ENCODE peak calls at places on chromosomes 4 and X, in nine cellular contexts. L is uterus, V is cardiac muscle cell, R is fibroblast of lung, Q is mucosa of descending colon, U is Peyer's patch, O is GM23338, P is heart left ventricle, H is transverse colon. Y is an unnamed sample.

GRCh38 chr4:99087887-99088484 is 602 bp downstream of the ADH5 start:
- DNase-seq in O (peak; percentile 57), R (peak; percentile 94), P (peak; percentile 71), H (peak; percentile 69), Q (no peak), U (no peak), L (peak; percentile 74), V (peak; percentile 91), Y (peak; percentile 27)

GRCh38 chr4:86963697-86964096 is 28.9 kb downstream of the AFF1 start:
- DNase-seq in O (no peak), Q (no peak), H (no peak), R (no peak), U (no peak), P (no peak), L (no peak), V (no peak), Y (no peak)

GRCh38 chr4:2458546-2459491 is 10.1 kb upstream of the RNF4 start:
- DNase-seq in L (no peak), H (no peak), V (no peak), U (peak; percentile 47), P (no peak), Q (no peak), O (no peak), R (no peak), Y (peak; percentile 53)

GRCh38 chr4:26141916-26142638 is 178.7 kb upstream of the RBPJ start:
- DNase-seq in V (peak; percentile 25), Q (no peak), R (peak; percentile 98), L (no peak), P (no peak), H (peak; percentile 54), U (no peak), O (no peak), Y (no peak)

GRCh38 chr4:147786031-147786430 is 54.1 kb downstream of the ARHGAP10 start:
- DNase-seq in L (no peak), O (no peak), U (no peak), R (no peak), Q (no peak), H (no peak), V (no peak), P (no peak), Y (no peak)

GRCh38 chr4:143188325-143189088 is 3.8 kb downstream of the USP38 start:
- DNase-seq in P (no peak), Q (no peak), R (no peak), H (no peak), U (no peak), O (no peak), L (no peak), V (no peak), Y (no peak)

GRCh38 chrX:9668537-9668936 is 97.1 kb downstream of the GPR143 start:
- DNase-seq in U (no peak), R (peak; percentile 43), V (peak; percentile 51), P (no peak), O (no peak), Q (no peak), L (no peak), H (no peak), Y (no peak)

GRCh38 chr4:72531768-72532290 is 37.2 kb downstream of the ADAMTS3 start:
- DNase-seq in H (no peak), V (no peak), O (no peak), Q (no peak), P (no peak), U (no peak), R (no peak), L (no peak), Y (no peak)

GRCh38 chrX:136021160-136021559 is 35.9 kb downstream of the SLC9A6 start:
- DNase-seq in L (no peak), P (no peak), U (no peak), V (no peak), O (no peak), Q (no peak), R (no peak), H (no peak), Y (no peak)

GRCh38 chr4:108029321-108029720 is 39.6 kb downstream of the HADH start:
- DNase-seq in P (no peak), L (no peak), U (no peak), V (no peak), H (no peak), Q (no peak), O (no peak), R (no peak), Y (no peak)

GRCh38 chr4:158938462-158939044 is 164.3 kb upstream of the RAPGEF2 start:
- DNase-seq in U (no peak), O (peak; percentile 17), H (no peak), L (no peak), Q (no peak), P (no peak), V (peak; percentile 15), R (peak; percentile 69), Y (no peak)

GRCh38 chr4:21177092-21177491 is 476.8 kb downstream of the PACRGL start:
- DNase-seq in V (no peak), R (no peak), L (no peak), U (no peak), H (no peak), O (no peak), Q (no peak), P (no peak), Y (no peak)

GRCh38 chr4:106063009-106063408 is 167.7 kb downstream of the NPNT start:
- DNase-seq in H (no peak), V (peak; percentile 50), R (no peak), Q (no peak), U (no peak), O (no peak), L (no peak), P (no peak), Y (no peak)

GRCh38 chr4:56871357-56871993 is 36.2 kb upstream of the REST start:
- DNase-seq in Q (no peak), V (peak; percentile 48), H (no peak), L (no peak), O (peak; percentile 59), U (no peak), P (no peak), R (peak; percentile 19), Y (peak; percentile 24)

GRCh38 chr4:39036172-39036571 is 4.0 kb upstream of the TMEM156 start:
- DNase-seq in L (no peak), Q (no peak), O (no peak), H (no peak), R (peak; percentile 61), V (peak; percentile 42), P (no peak), U (no peak), Y (no peak)

GRCh38 chr4:150387983-150388382 is 194.0 kb upstream of the MAB21L2 start:
- DNase-seq in L (no peak), U (no peak), H (no peak), P (no peak), V (no peak), R (no peak), Q (no peak), O (no peak), Y (no peak)

GRCh38 chr4:70023218-70023617 is 5.0 kb upstream of the HTN3 start:
- DNase-seq in V (no peak), R (no peak), P (no peak), H (no peak), L (no peak), Q (no peak), U (no peak), O (no peak), Y (no peak)

GRCh38 chr4:45004847-45005565 is 278.6 kb upstream of the GNPDA2 start:
- DNase-seq in Q (no peak), U (no peak), R (no peak), V (peak; percentile 20), P (no peak), O (no peak), H (no peak), L (no peak), Y (no peak)

GRCh38 chrX:47637546-47638195 is 7.9 kb upstream of the CFP start:
- DNase-seq in H (peak; percentile 28), U (no peak), P (no peak), L (no peak), Q (peak; percentile 59), V (peak; percentile 20), R (no peak), O (peak; percentile 72), Y (no peak)
- H3K36me3 ChIP-seq in H (no peaks in the 10 kb centered on the region), U (no peaks in the 10 kb centered on the region), P (peaks cover 50% of the 10 kb centered on the region), L (no peaks in the 10 kb centered on the region), Q (no peaks in the 10 kb centered on the region), V (peaks cover 12% of the 10 kb centered on the region), R (peaks cover 8% of the 10 kb centered on the region), O (peaks cover 8% of the 10 kb centered on the region), Y (peaks cover 20% of the 10 kb centered on the region)

GRCh38 chr4:119785963-119786362 is 157.4 kb upstream of the PDE5A start:
- DNase-seq in R (peak; percentile 52), Q (no peak), V (peak; percentile 32), H (peak; percentile 34), P (no peak), U (no peak), O (peak; percentile 58), L (no peak), Y (no peak)
- TF ChIP-seq CTCF in R (peak; percentile 7), Q (no peak), V (peak; percentile 21), H (peak; percentile 38), P (peak; percentile 49), U (peak; percentile 57), O (peak; percentile 87), L (no peak), Y (no peak)

GRCh38 chr4:912548-913279 is 19.4 kb downstream of the GAK start:
- DNase-seq in V (no peak), Q (peak; percentile 46), L (no peak), P (no peak), U (peak; percentile 54), H (peak; percentile 34), R (no peak), O (no peak), Y (no peak)

GRCh38 chr4:915041-915474 is 17.1 kb downstream of the GAK start:
- DNase-seq in U (peak; percentile 37), V (no peak), Q (peak; percentile 9), P (no peak), H (peak; percentile 7), O (no peak), R (no peak), L (no peak), Y (no peak)

GRCh38 chr4:914531-914930 is 17.6 kb downstream of the GAK start:
- DNase-seq in O (no peak), P (no peak), V (no peak), R (no peak), U (peak; percentile 34), H (no peak), Q (peak; percentile 12), L (no peak), Y (no peak)

GRCh38 chr4:911871-912490 is 20.1 kb downstream of the GAK start:
- DNase-seq in H (peak; percentile 22), L (no peak), U (peak; percentile 64), O (no peak), R (no peak), V (no peak), P (peak; percentile 37), Q (peak; percentile 34), Y (no peak)

DNA sequence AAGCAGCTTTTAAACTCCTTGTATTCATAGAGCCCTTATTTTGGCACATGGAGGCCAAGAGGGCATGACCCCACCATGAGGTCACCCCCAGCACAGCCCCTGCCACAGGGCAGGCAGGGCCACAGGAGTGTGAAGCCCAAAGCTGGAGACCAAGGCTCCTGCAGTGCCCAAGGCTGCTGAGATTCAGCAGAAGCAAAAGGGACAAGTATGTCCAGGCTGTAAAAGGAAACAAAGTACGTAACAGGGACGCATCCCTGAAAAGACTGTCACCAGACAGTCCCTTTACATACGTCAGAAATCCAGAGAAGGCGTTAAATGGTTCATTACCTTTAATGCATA is 18.9 kb downstream of the GAK start:
- DNase-seq in L (no peak), O (no peak), R (no peak), V (no peak), H (no peak), P (no peak), Q (peak; percentile 13), U (peak; percentile 29), Y (no peak)
- H3K4me3 ChIP-seq in L (no peak overlapping the region), O (no peak overlapping the region), R (no peak overlapping the region), V (no peak overlapping the region), H (no peak overlapping the region), P (no peak overlapping the region), Q (no peak overlapping the region), U (no peak overlapping the region), Y (no peak overlapping the region)

GRCh38 chr4:5678977-5679376 is 29.4 kb downstream of the EVC2 start:
- DNase-seq in R (peak; percentile 10), H (no peak), V (no peak), L (no peak), O (no peak), Q (no peak), U (no peak), P (no peak), Y (no peak)
- H3K36me3 ChIP-seq in R (peaks cover 13% of the 10 kb centered on the region), H (no peaks in the 10 kb centered on the region), V (no peaks in the 10 kb centered on the region), L (no peaks in the 10 kb centered on the region), O (peaks cover 5% of the 10 kb centered on the region), Q (no peaks in the 10 kb centered on the region), U (no peaks in the 10 kb centered on the region), P (peaks cover 27% of the 10 kb centered on the region), Y (no peaks in the 10 kb centered on the region)